ENCODE peak calls at places on chromosomes 2 and 18, in six cellular contexts. T is HL-60, X is H1, H is SK-N-SH, K is GM12878, S is K562. V is an unnamed sample.

GRCh38 chr2:146764301-146764700 is 1080.5 kb upstream of the ACVR2A start:
- DNase-seq in H (no peak), X (no peak), K (no peak), T (no peak), S (no peak), V (no peak)

GRCh38 chr2:81050580-81050979 is 746.0 kb upstream of the LRRTM1 start:
- DNase-seq in K (no peak), H (no peak), T (no peak), X (no peak), S (no peak), V (no peak)

GRCh38 chr2:197369228-197369945 is 58.8 kb upstream of the ANKRD44 start:
- DNase-seq in H (no peak), K (no peak), S (no peak), X (no peak), T (no peak), V (no peak)

GRCh38 chr2:11729362-11730212 is 16.8 kb upstream of the LPIN1 start:
- DNase-seq in X (no peak), H (no peak), T (no peak), S (no peak), K (no peak), V (no peak)

GRCh38 chr2:150621800-150622199 is 134.3 kb upstream of the RND3 start:
- DNase-seq in H (no peak), K (no peak), S (no peak), T (no peak), X (no peak), V (no peak)

GRCh38 chr18:62524443-62525200 is 1.8 kb downstream of the ZCCHC2 start:
- DNase-seq in H (peak; percentile 74), K (no peak), X (peak; percentile 80), S (peak; percentile 54), T (no peak), V (no peak)

GRCh38 chr18:5527603-5528002 is 16.2 kb downstream of the EPB41L3 start:
- DNase-seq in H (no peak), X (no peak), K (no peak), T (no peak), S (no peak), V (no peak)

GRCh38 chr2:24930768-24931167 is 10.7 kb upstream of the ADCY3 start:
- DNase-seq in T (no peak), S (no peak), K (peak; percentile 46), H (no peak), X (no peak), V (no peak)

GRCh38 chr2:132909427-132909826 is 239.4 kb upstream of the LYPD1 start:
- DNase-seq in T (no peak), H (no peak), X (no peak), S (no peak), K (no peak), V (no peak)

GRCh38 chr2:38583524-38583923 is 19.2 kb downstream of the HNRNPLL start:
- DNase-seq in K (no peak), S (no peak), X (no peak), T (no peak), H (no peak), V (no peak)

GRCh38 chr2:226794751-226795171 is 4.9 kb downstream of the IRS1 start:
- DNase-seq in S (no peak), K (no peak), X (no peak), T (no peak), H (peak; percentile 24), V (no peak)

GRCh38 chr2:8146329-8147048 is 535.4 kb upstream of the ID2 start:
- DNase-seq in H (no peak), S (no peak), T (no peak), K (no peak), X (no peak), V (no peak)

GRCh38 chr2:120779781-120780283 is 44.2 kb downstream of the GLI2 start:
- DNase-seq in K (no peak), X (no peak), T (no peak), H (no peak), S (peak; percentile 27), V (no peak)

DNA sequence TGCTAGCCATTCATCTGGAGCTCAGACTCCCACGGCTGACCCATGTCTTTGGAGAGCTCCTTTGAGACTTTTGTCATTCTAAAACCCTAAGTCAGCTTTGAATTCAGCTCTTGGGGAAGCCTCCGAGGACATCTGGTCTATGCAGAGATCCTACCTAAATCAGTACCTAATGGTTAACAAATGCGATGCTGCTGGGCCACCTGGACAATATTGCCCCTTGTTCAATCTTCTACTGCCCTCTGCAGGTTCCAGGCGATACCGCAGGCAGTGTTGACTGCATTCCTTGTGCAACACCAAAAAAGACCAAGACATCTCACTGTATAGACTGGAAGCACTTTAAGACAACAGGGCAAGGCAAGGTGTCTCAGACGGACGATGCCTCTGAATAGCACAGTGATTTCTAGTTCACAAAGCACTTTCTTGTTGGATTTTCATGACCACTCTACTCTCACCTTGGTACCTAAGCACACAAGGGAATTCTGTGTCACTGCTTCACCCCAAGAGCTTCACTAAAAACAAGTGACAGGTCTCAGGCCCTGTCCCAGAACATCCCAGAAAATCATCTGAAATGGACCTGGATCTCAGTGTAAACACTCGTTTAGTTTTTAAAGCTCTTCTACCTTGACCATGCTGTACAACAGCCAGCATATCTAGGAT is 80.9 kb downstream of the XDH start:
- DNase-seq in H (peak; percentile 82), K (peak; percentile 24), S (peak; percentile 69), T (peak; percentile 36), X (peak; percentile 92), V (peak; percentile 66)
- TF ChIP-seq GABPA in H (no peak), K (no peak), S (no peak), T (no peak), X (no peak), V (no peak)

GRCh38 chr2:157900684-157901083 is 24.6 kb upstream of the ACVR1 start:
- DNase-seq in H (no peak), S (no peak), X (no peak), K (no peak), T (no peak), V (no peak)
- TF ChIP-seq GABPA in H (no peak), S (no peak), X (no peak), K (no peak), T (no peak), V (no peak)

DNA sequence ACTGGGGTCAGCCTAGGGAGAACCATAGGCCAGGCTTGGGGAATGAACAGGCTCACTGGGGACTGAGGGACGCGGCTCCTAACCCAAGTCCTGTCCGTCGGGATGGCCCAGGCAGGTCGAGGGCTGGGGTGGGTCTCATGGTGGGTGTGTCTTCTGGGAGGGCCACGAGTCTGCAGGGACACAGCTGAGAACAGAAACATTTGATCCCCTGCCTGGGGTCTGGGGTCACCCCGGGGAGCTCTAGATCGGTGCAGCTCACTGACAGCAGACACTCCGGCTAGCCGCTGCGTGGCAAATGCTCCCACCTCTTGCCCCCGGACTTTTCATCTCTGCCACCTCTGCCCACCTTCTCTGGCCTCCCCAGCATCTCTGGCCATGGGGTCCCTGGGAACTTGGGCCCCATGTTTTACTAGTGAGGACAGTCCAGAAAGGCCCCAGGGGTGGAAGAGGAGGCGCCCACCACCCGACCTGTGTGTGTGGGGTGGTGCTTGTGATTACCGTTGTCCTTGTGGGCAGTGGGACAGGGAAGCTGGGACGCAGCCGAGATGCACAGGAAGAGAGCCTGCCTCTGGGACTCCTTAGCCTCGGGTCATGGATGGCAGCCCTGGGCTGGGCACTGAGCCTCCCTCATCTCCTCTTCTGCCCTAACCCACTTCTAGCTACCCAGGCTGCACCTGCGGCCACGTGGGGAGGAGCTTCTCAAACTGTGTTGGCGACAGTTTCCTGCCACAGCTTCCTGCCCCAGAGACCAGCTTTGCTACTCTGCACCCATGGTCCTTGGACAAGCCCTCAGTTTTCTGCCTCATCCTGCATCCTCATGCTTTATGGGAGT is 4.9 kb downstream of the ZAP70 start:
- DNase-seq in T (no peak), X (no peak), S (no peak), H (no peak), K (no peak), V (no peak)
- TF ChIP-seq GABPA in T (no peak), X (no peak), S (no peak), H (no peak), K (no peak), V (no peak)

DNA sequence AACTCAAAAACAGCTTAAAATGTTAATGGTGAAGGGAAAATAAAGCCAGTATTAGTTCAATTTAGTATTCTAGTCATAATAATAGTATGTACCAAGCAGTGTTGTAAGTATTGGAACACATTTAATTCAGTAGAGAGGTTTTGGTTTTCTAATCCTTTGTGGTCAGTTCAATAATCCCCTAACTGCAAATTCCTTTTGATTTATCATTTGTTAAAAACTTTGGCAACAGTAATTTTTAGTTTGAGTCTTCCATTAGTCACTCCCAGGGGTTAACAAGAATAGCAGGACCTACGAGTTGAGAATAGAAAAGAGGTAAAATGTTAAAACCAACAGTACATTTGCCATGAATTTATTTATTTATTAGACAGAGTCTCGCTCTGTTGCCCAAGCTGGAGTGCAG is 10.7 kb downstream of the MRPL44 start:
- DNase-seq in T (no peak), X (no peak), S (no peak), H (no peak), K (no peak), V (no peak)
- TF ChIP-seq GABPA in T (no peak), X (no peak), S (no peak), H (no peak), K (no peak), V (no peak)

DNA sequence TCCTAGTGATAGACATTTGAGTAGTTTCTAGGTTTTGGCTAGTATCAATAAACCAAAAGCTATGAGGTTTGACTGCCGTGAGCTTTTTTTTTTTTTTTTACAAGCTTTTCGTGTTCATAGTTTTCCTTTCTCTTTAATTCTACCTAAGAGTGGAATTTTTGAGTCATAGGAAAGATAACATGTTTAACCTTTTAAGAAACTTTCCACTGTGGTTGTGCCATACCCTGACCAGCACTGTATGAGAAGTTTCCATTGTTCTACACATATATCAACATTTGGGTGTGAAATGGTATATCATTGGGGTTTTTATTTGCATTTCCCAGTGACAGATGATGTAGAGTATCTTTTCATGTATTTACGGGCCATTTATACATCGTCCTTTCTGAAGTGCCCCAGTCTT is 31.7 kb downstream of the UBE2F start:
- DNase-seq in X (no peak), T (peak; percentile 45), S (no peak), H (no peak), K (peak; percentile 82), V (peak; percentile 62)
- TF ChIP-seq GABPA in X (no peak), T (no peak), S (no peak), H (no peak), K (no peak), V (no peak)

GRCh38 chr18:35755369-35755768 is 173.8 kb downstream of the GALNT1 start:
- DNase-seq in H (no peak), K (no peak), S (no peak), X (no peak), T (no peak), V (no peak)
- TF ChIP-seq GABPA in H (no peak), K (no peak), S (no peak), X (no peak), T (no peak), V (no peak)

GRCh38 chr2:229129738-229130371 is 141.2 kb downstream of the PID1 start:
- DNase-seq in H (peak; percentile 10), T (no peak), X (no peak), K (no peak), S (no peak), V (no peak)
- TF ChIP-seq GABPA in H (no peak), T (no peak), X (no peak), K (no peak), S (no peak), V (no peak)

GRCh38 chr2:233349005-233349998 is 5.0 kb upstream of the DGKD start:
- DNase-seq in K (no peak), S (no peak), X (no peak), H (no peak), T (peak; percentile 61), V (peak; percentile 62)
- TF ChIP-seq GABPA in K (no peak), S (no peak), X (no peak), H (no peak), T (no peak), V (no peak)

GRCh38 chr18:78526275-78526674 is 453.3 kb upstream of the SALL3 start:
- DNase-seq in K (no peak), T (no peak), X (no peak), S (no peak), H (no peak), V (no peak)
- TF ChIP-seq GABPA in K (no peak), T (no peak), X (no peak), S (no peak), H (no peak), V (no peak)